ENCODE peak calls at places on chromosomes 16 and 17, in six cellular contexts. One of them, this sample, is unnamed.

GRCh38 chr16:87723224-87723619 is 42.6 kb downstream of the KLHDC4 start:
- DNase-seq in immature natural killer cell: peak
- DNase-seq in kidney epithelial cell: peak
- DNase-seq in heart right ventricle: peak
- DNase-seq in T-helper 2 cell: no peak
- DNase-seq in keratinocyte: no peak
- DNase-seq in this sample: no peak

GRCh38 chr16:35431829-35432663 is 1972.6 kb downstream of the TP53TG3F start:
- DNase-seq in T-helper 2 cell: no peak
- DNase-seq in heart right ventricle: no peak
- DNase-seq in keratinocyte: no peak
- DNase-seq in immature natural killer cell: no peak
- DNase-seq in kidney epithelial cell: no peak
- DNase-seq in this sample: peak

GRCh38 chr17:35890774-35891155 is 10.6 kb upstream of the CCL5 start:
- DNase-seq in keratinocyte: no peak
- DNase-seq in immature natural killer cell: peak
- DNase-seq in heart right ventricle: no peak
- DNase-seq in T-helper 2 cell: peak
- DNase-seq in kidney epithelial cell: no peak
- DNase-seq in this sample: no peak

GRCh38 chr17:15498107-15498506 is 30.7 kb upstream of the CDRT4 start:
- DNase-seq in kidney epithelial cell: no peak
- DNase-seq in keratinocyte: no peak
- DNase-seq in T-helper 2 cell: no peak
- DNase-seq in immature natural killer cell: no peak
- DNase-seq in heart right ventricle: no peak
- DNase-seq in this sample: no peak

GRCh38 chr17:82126479-82127314 is 28.7 kb upstream of the FASN start:
- DNase-seq in keratinocyte: no peak
- DNase-seq in immature natural killer cell: peak
- DNase-seq in T-helper 2 cell: peak
- DNase-seq in heart right ventricle: no peak
- DNase-seq in kidney epithelial cell: no peak
- DNase-seq in this sample: no peak

GRCh38 chr16:29994613-29995329 is 646 bp downstream of the HIRIP3 start:
- DNase-seq in T-helper 2 cell: no peak
- DNase-seq in keratinocyte: peak
- DNase-seq in kidney epithelial cell: no peak
- DNase-seq in immature natural killer cell: no peak
- DNase-seq in heart right ventricle: peak
- DNase-seq in this sample: no peak

GRCh38 chr16:61413026-61413425 is 623.2 kb downstream of the CDH8 start:
- DNase-seq in kidney epithelial cell: no peak
- DNase-seq in heart right ventricle: no peak
- DNase-seq in keratinocyte: no peak
- DNase-seq in immature natural killer cell: no peak
- DNase-seq in T-helper 2 cell: no peak
- DNase-seq in this sample: no peak

GRCh38 chr17:77374170-77374936 is 233.6 kb downstream of the SEC14L1 start:
- DNase-seq in keratinocyte: no peak
- DNase-seq in heart right ventricle: peak
- DNase-seq in T-helper 2 cell: peak
- DNase-seq in kidney epithelial cell: no peak
- DNase-seq in immature natural killer cell: peak
- DNase-seq in this sample: peak

GRCh38 chr17:42920922-42921321 is 20.3 kb downstream of the G6PC1 start:
- DNase-seq in keratinocyte: no peak
- DNase-seq in immature natural killer cell: no peak
- DNase-seq in T-helper 2 cell: no peak
- DNase-seq in heart right ventricle: peak
- DNase-seq in kidney epithelial cell: no peak
- DNase-seq in this sample: no peak

GRCh38 chr17:62824290-62825135 is 16.4 kb upstream of the MARCHF10 start:
- DNase-seq in kidney epithelial cell: peak
- DNase-seq in heart right ventricle: no peak
- DNase-seq in keratinocyte: peak
- DNase-seq in immature natural killer cell: no peak
- DNase-seq in T-helper 2 cell: no peak
- DNase-seq in this sample: no peak

GRCh38 chr16:13923703-13924298 is 3.8 kb downstream of the ERCC4 start:
- DNase-seq in kidney epithelial cell: no peak
- DNase-seq in T-helper 2 cell: peak
- DNase-seq in keratinocyte: no peak
- DNase-seq in heart right ventricle: no peak
- DNase-seq in immature natural killer cell: peak
- DNase-seq in this sample: peak

GRCh38 chr17:37079735-37080134 is 131.0 kb downstream of the AATF start:
- DNase-seq in T-helper 2 cell: no peak
- DNase-seq in kidney epithelial cell: no peak
- DNase-seq in immature natural killer cell: no peak
- DNase-seq in keratinocyte: no peak
- DNase-seq in heart right ventricle: no peak
- DNase-seq in this sample: no peak

GRCh38 chr17:49110504-49110903 is 22.1 kb upstream of the B4GALNT2 start:
- DNase-seq in keratinocyte: peak
- DNase-seq in kidney epithelial cell: no peak
- DNase-seq in heart right ventricle: no peak
- DNase-seq in immature natural killer cell: no peak
- DNase-seq in T-helper 2 cell: no peak
- DNase-seq in this sample: no peak

GRCh38 chr16:5056347-5056746 is 9.4 kb downstream of the C16orf89 start:
- DNase-seq in keratinocyte: no peak
- DNase-seq in kidney epithelial cell: no peak
- DNase-seq in T-helper 2 cell: no peak
- DNase-seq in heart right ventricle: no peak
- DNase-seq in immature natural killer cell: peak
- DNase-seq in this sample: peak

GRCh38 chr16:78684040-78684611 is 584.7 kb downstream of the WWOX start:
- DNase-seq in keratinocyte: peak
- DNase-seq in T-helper 2 cell: no peak
- DNase-seq in immature natural killer cell: no peak
- DNase-seq in kidney epithelial cell: no peak
- DNase-seq in heart right ventricle: peak
- DNase-seq in this sample: no peak

GRCh38 chr16:630815-631405 is at the start of gene WFIKKN1:
- DNase-seq in kidney epithelial cell: no peak
- DNase-seq in keratinocyte: no peak
- DNase-seq in immature natural killer cell: no peak
- DNase-seq in heart right ventricle: no peak
- DNase-seq in T-helper 2 cell: no peak
- DNase-seq in this sample: no peak

GRCh38 chr16:88282221-88283041 is 100.3 kb upstream of the ZNF469 start:
- DNase-seq in T-helper 2 cell: no peak
- DNase-seq in immature natural killer cell: no peak
- DNase-seq in keratinocyte: peak
- DNase-seq in heart right ventricle: no peak
- DNase-seq in kidney epithelial cell: no peak
- DNase-seq in this sample: no peak

GRCh38 chr17:6669479-6670212 is 18.1 kb downstream of the C17orf100 start:
- DNase-seq in immature natural killer cell: no peak
- DNase-seq in T-helper 2 cell: no peak
- DNase-seq in kidney epithelial cell: no peak
- DNase-seq in keratinocyte: peak
- DNase-seq in heart right ventricle: no peak
- DNase-seq in this sample: no peak

GRCh38 chr17:45414997-45415881 is 17.4 kb downstream of the ARHGAP27 start:
- DNase-seq in heart right ventricle: no peak
- DNase-seq in T-helper 2 cell: no peak
- DNase-seq in keratinocyte: no peak
- DNase-seq in kidney epithelial cell: no peak
- DNase-seq in immature natural killer cell: no peak
- DNase-seq in this sample: no peak

GRCh38 chr16:31879937-31880321 is 6.3 kb downstream of the ZNF267 start:
- DNase-seq in immature natural killer cell: no peak
- DNase-seq in kidney epithelial cell: no peak
- DNase-seq in heart right ventricle: no peak
- DNase-seq in T-helper 2 cell: no peak
- DNase-seq in keratinocyte: no peak
- DNase-seq in this sample: no peak

GRCh38 chr17:21299981-21300600 is 15.6 kb downstream of the MAP2K3 start:
- DNase-seq in kidney epithelial cell: no peak
- DNase-seq in immature natural killer cell: no peak
- DNase-seq in keratinocyte: no peak
- DNase-seq in T-helper 2 cell: no peak
- DNase-seq in heart right ventricle: no peak
- DNase-seq in this sample: no peak

GRCh38 chr16:35909351-35909954 is 2450.0 kb downstream of the TP53TG3F start:
- DNase-seq in kidney epithelial cell: no peak
- DNase-seq in heart right ventricle: no peak
- DNase-seq in T-helper 2 cell: no peak
- DNase-seq in immature natural killer cell: no peak
- DNase-seq in keratinocyte: no peak
- DNase-seq in this sample: no peak